ENCODE peak calls at places on chromosomes 12 and 14, in five cellular contexts. X is T follicular helper cell, W is T-helper 9 cell, O is progenitor cell of endocrine pancreas, H is left ventricle myocardium superior. J is an unnamed sample.

GRCh38 chr12:20044836-20045235 is 323.5 kb upstream of the PDE3A start:
- DNase-seq in H (no peak), O (no peak), X (no peak), W (no peak), J (no peak)

GRCh38 chr12:43312991-43313505 is 239.0 kb downstream of the ADAMTS20 start:
- DNase-seq in H (no peak), O (no peak), W (no peak), X (no peak), J (no peak)

GRCh38 chr12:13339091-13339490 is 142.6 kb downstream of the EMP1 start:
- DNase-seq in W (no peak), O (no peak), X (no peak), H (no peak), J (no peak)

GRCh38 chr12:59626382-59626781 is 30.6 kb downstream of the SLC16A7 start:
- DNase-seq in H (no peak), X (no peak), O (no peak), W (no peak), J (no peak)

GRCh38 chr12:107844312-107844921 is 69.9 kb downstream of the ASCL4 start:
- DNase-seq in W (no peak), H (peak; percentile 27), O (no peak), X (no peak), J (no peak)

GRCh38 chr12:76424941-76425340 is 76.7 kb upstream of the BBS10 start:
- DNase-seq in X (no peak), O (no peak), H (no peak), W (no peak), J (no peak)

GRCh38 chr12:104137175-104137901 is 672 bp downstream of the NFYB start:
- DNase-seq in O (peak; percentile 33), W (peak; percentile 38), H (peak; percentile 58), X (peak; percentile 15), J (no peak)

GRCh38 chr12:94149781-94150482 is 1.6 kb downstream of the PLXNC1 start:
- DNase-seq in O (peak; percentile 20), X (no peak), W (no peak), H (peak; percentile 68), J (no peak)

GRCh38 chr14:103326078-103326477 is 8.0 kb upstream of the EIF5 start:
- DNase-seq in W (no peak), H (no peak), O (no peak), X (no peak), J (no peak)

GRCh38 chr14:84871734-84872133 is 658.2 kb upstream of the FLRT2 start:
- DNase-seq in O (no peak), W (no peak), H (no peak), X (no peak), J (no peak)

GRCh38 chr14:34646570-34647255 is 16.8 kb upstream of the SNX6 start:
- DNase-seq in O (no peak), H (no peak), X (no peak), W (no peak), J (no peak)

GRCh38 chr14:33386771-33387170 is 448.1 kb downstream of the NPAS3 start:
- DNase-seq in O (no peak), H (no peak), W (no peak), X (no peak), J (no peak)

GRCh38 chr12:99658950-99659349 is 11.4 kb downstream of the GARIN6 start:
- DNase-seq in X (no peak), W (no peak), O (no peak), H (no peak), J (no peak)

GRCh38 chr12:107448198-107448597 is 237.4 kb upstream of the PWP1 start:
- DNase-seq in H (no peak), O (no peak), W (no peak), X (no peak), J (no peak)

GRCh38 chr12:124457287-124458219 is 109.9 kb downstream of the NCOR2 start:
- DNase-seq in H (peak; percentile 85), W (peak; percentile 54), O (no peak), X (peak; percentile 56), J (no peak)

GRCh38 chr14:66758031-66758613 is 250.2 kb downstream of the GPHN start:
- DNase-seq in W (no peak), H (no peak), X (no peak), O (no peak), J (peak; percentile 30)

GRCh38 chr12:93852067-93852466 is 174.9 kb downstream of the CRADD start:
- DNase-seq in W (no peak), X (no peak), O (no peak), H (no peak), J (no peak)

GRCh38 chr14:31022386-31022785 is 3.1 kb upstream of the AP4S1 start:
- DNase-seq in O (no peak), H (no peak), W (no peak), X (no peak), J (no peak)

GRCh38 chr12:95605875-95606274 is 54.6 kb upstream of the USP44 start:
- DNase-seq in O (no peak), W (no peak), H (no peak), X (no peak), J (no peak)

GRCh38 chr12:80624986-80625530 is 82.4 kb upstream of the MYF6 start:
- DNase-seq in O (no peak), X (no peak), H (no peak), W (no peak), J (no peak)

GRCh38 chr14:100653409-100653808 is 66.2 kb upstream of the BEGAIN start:
- DNase-seq in X (peak; percentile 19), O (no peak), W (peak; percentile 32), H (peak; percentile 23), J (no peak)

GRCh38 chr12:70733385-70733784 is 96.2 kb upstream of the PTPRB start:
- DNase-seq in O (peak; percentile 12), X (no peak), H (no peak), W (no peak), J (no peak)

GRCh38 chr12:10398168-10398567 is 8.3 kb upstream of the KLRK1 start:
- DNase-seq in W (no peak), X (no peak), O (no peak), H (no peak), J (no peak)

GRCh38 chr12:120836119-120836684 is 68.0 kb downstream of the SPPL3 start:
- DNase-seq in H (no peak), W (no peak), O (no peak), X (no peak), J (no peak)

GRCh38 chr14:29999013-29999539 is 71.4 kb upstream of the PRKD1 start:
- DNase-seq in W (no peak), H (no peak), X (no peak), O (no peak), J (no peak)

GRCh38 chr12:62632521-62632920 is 165.9 kb downstream of the MON2 start:
- DNase-seq in O (peak; percentile 14), H (peak; percentile 80), W (no peak), X (no peak), J (no peak)

GRCh38 chr14:50846171-50846880 is 15.4 kb upstream of the NIN start:
- DNase-seq in H (no peak), O (no peak), X (no peak), W (no peak), J (no peak)

GRCh38 chr12:92068441-92068840 is 77.2 kb downstream of the BTG1 start:
- DNase-seq in W (no peak), X (no peak), H (no peak), O (no peak), J (no peak)

GRCh38 chr14:103185051-103186027 is 62.1 kb downstream of the TNFAIP2 start:
- DNase-seq in X (no peak), W (no peak), O (no peak), H (no peak), J (no peak)

GRCh38 chr14:23033801-23034497 is 751 bp downstream of the PSMB5 start:
- DNase-seq in W (no peak), H (no peak), X (no peak), O (no peak), J (no peak)

GRCh38 chr14:59583755-59584154 is 7.1 kb upstream of the CCDC175 start:
- DNase-seq in H (no peak), O (no peak), X (no peak), W (no peak), J (no peak)

J was measured in iPS DF 19.7.